ENCODE peak calls at places on chromosomes 1 and 21, in seven cellular contexts. One of them, this sample, is unnamed.

GRCh38 chr21:37915941-37916794 is at the start of gene KCNJ6:
- DNase-seq in bronchial epithelial cell: no peak
- DNase-seq in iris pigment epithelial cell: peak
- DNase-seq in psoas muscle: peak
- DNase-seq in iPS DF 19.7: no peak
- DNase-seq in HS-5: no peak
- DNase-seq in fibroblast of the conjunctiva: no peak
- DNase-seq in this sample: no peak

GRCh38 chr1:41383094-41383852 is 22.0 kb downstream of the FOXO6 start:
- DNase-seq in bronchial epithelial cell: peak
- DNase-seq in iris pigment epithelial cell: peak
- DNase-seq in psoas muscle: no peak
- DNase-seq in iPS DF 19.7: no peak
- DNase-seq in HS-5: peak
- DNase-seq in fibroblast of the conjunctiva: no peak
- DNase-seq in this sample: no peak

GRCh38 chr1:64366821-64367220 is 103.1 kb upstream of the CACHD1 start:
- DNase-seq in bronchial epithelial cell: no peak
- DNase-seq in iris pigment epithelial cell: no peak
- DNase-seq in psoas muscle: no peak
- DNase-seq in iPS DF 19.7: no peak
- DNase-seq in HS-5: no peak
- DNase-seq in fibroblast of the conjunctiva: no peak
- DNase-seq in this sample: no peak

GRCh38 chr1:47969478-47969877 is 27.7 kb downstream of the TRABD2B start:
- DNase-seq in bronchial epithelial cell: no peak
- DNase-seq in iris pigment epithelial cell: no peak
- DNase-seq in psoas muscle: no peak
- DNase-seq in iPS DF 19.7: no peak
- DNase-seq in HS-5: no peak
- DNase-seq in fibroblast of the conjunctiva: no peak
- DNase-seq in this sample: no peak

GRCh38 chr1:63922848-63923247 is 149.0 kb downstream of the ROR1 start:
- DNase-seq in bronchial epithelial cell: no peak
- DNase-seq in iris pigment epithelial cell: no peak
- DNase-seq in psoas muscle: no peak
- DNase-seq in iPS DF 19.7: no peak
- DNase-seq in HS-5: no peak
- DNase-seq in fibroblast of the conjunctiva: no peak
- DNase-seq in this sample: no peak

GRCh38 chr1:230916607-230917283 is 48.4 kb upstream of the C1orf198 start:
- DNase-seq in bronchial epithelial cell: no peak
- DNase-seq in iris pigment epithelial cell: no peak
- DNase-seq in psoas muscle: no peak
- DNase-seq in iPS DF 19.7: no peak
- DNase-seq in HS-5: no peak
- DNase-seq in fibroblast of the conjunctiva: no peak
- DNase-seq in this sample: no peak

GRCh38 chr1:147719711-147720225 is 40.6 kb downstream of the GJA5 start:
- DNase-seq in bronchial epithelial cell: no peak
- DNase-seq in iris pigment epithelial cell: no peak
- DNase-seq in psoas muscle: no peak
- DNase-seq in iPS DF 19.7: no peak
- DNase-seq in HS-5: no peak
- DNase-seq in fibroblast of the conjunctiva: no peak
- DNase-seq in this sample: no peak

GRCh38 chr21:45972716-45973474 is 8.7 kb upstream of the COL6A1 start:
- DNase-seq in bronchial epithelial cell: no peak
- DNase-seq in iris pigment epithelial cell: peak
- DNase-seq in psoas muscle: peak
- DNase-seq in iPS DF 19.7: no peak
- DNase-seq in HS-5: peak
- DNase-seq in fibroblast of the conjunctiva: peak
- DNase-seq in this sample: peak

GRCh38 chr1:47487826-47488450 is 50.1 kb downstream of the FOXD2 start:
- DNase-seq in bronchial epithelial cell: peak
- DNase-seq in iris pigment epithelial cell: no peak
- DNase-seq in psoas muscle: no peak
- DNase-seq in iPS DF 19.7: no peak
- DNase-seq in HS-5: no peak
- DNase-seq in fibroblast of the conjunctiva: no peak
- DNase-seq in this sample: no peak

GRCh38 chr21:35232545-35233176 is 183.6 kb upstream of the RUNX1 start:
- DNase-seq in bronchial epithelial cell: peak
- DNase-seq in iris pigment epithelial cell: peak
- DNase-seq in psoas muscle: peak
- DNase-seq in iPS DF 19.7: no peak
- DNase-seq in HS-5: peak
- DNase-seq in fibroblast of the conjunctiva: peak
- DNase-seq in this sample: no peak

GRCh38 chr1:154839691-154840090 is 30.4 kb downstream of the KCNN3 start:
- DNase-seq in bronchial epithelial cell: no peak
- DNase-seq in iris pigment epithelial cell: no peak
- DNase-seq in psoas muscle: no peak
- DNase-seq in iPS DF 19.7: no peak
- DNase-seq in HS-5: no peak
- DNase-seq in fibroblast of the conjunctiva: no peak
- DNase-seq in this sample: no peak

GRCh38 chr1:61561666-61562065 is 163.3 kb downstream of the TM2D1 start:
- DNase-seq in bronchial epithelial cell: peak
- DNase-seq in iris pigment epithelial cell: peak
- DNase-seq in psoas muscle: no peak
- DNase-seq in iPS DF 19.7: no peak
- DNase-seq in HS-5: no peak
- DNase-seq in fibroblast of the conjunctiva: peak
- DNase-seq in this sample: peak

GRCh38 chr1:6800728-6801127 is 15.5 kb downstream of the CAMTA1 start:
- DNase-seq in bronchial epithelial cell: peak
- DNase-seq in iris pigment epithelial cell: peak
- DNase-seq in psoas muscle: no peak
- DNase-seq in iPS DF 19.7: no peak
- DNase-seq in HS-5: no peak
- DNase-seq in fibroblast of the conjunctiva: no peak
- DNase-seq in this sample: peak

GRCh38 chr1:175207971-175208370 is 15.4 kb upstream of the KIAA0040 start:
- DNase-seq in bronchial epithelial cell: no peak
- DNase-seq in iris pigment epithelial cell: no peak
- DNase-seq in psoas muscle: no peak
- DNase-seq in iPS DF 19.7: no peak
- DNase-seq in HS-5: no peak
- DNase-seq in fibroblast of the conjunctiva: no peak
- DNase-seq in this sample: no peak

GRCh38 chr1:115098979-115099692 is 9.8 kb upstream of the TSPAN2 start:
- DNase-seq in bronchial epithelial cell: peak
- DNase-seq in iris pigment epithelial cell: no peak
- DNase-seq in psoas muscle: no peak
- DNase-seq in iPS DF 19.7: no peak
- DNase-seq in HS-5: no peak
- DNase-seq in fibroblast of the conjunctiva: no peak
- DNase-seq in this sample: no peak

GRCh38 chr21:44005071-44005470 is 7.0 kb upstream of the TRAPPC10 start:
- DNase-seq in bronchial epithelial cell: no peak
- DNase-seq in iris pigment epithelial cell: no peak
- DNase-seq in psoas muscle: no peak
- DNase-seq in iPS DF 19.7: no peak
- DNase-seq in HS-5: no peak
- DNase-seq in fibroblast of the conjunctiva: no peak
- DNase-seq in this sample: no peak

GRCh38 chr1:147812799-147813198 is 52.4 kb upstream of the GJA5 start:
- DNase-seq in bronchial epithelial cell: no peak
- DNase-seq in iris pigment epithelial cell: peak
- DNase-seq in psoas muscle: no peak
- DNase-seq in iPS DF 19.7: no peak
- DNase-seq in HS-5: no peak
- DNase-seq in fibroblast of the conjunctiva: no peak
- DNase-seq in this sample: no peak

GRCh38 chr1:68085752-68086151 is 35.3 kb upstream of the DIRAS3 start:
- DNase-seq in bronchial epithelial cell: no peak
- DNase-seq in iris pigment epithelial cell: no peak
- DNase-seq in psoas muscle: no peak
- DNase-seq in iPS DF 19.7: no peak
- DNase-seq in HS-5: no peak
- DNase-seq in fibroblast of the conjunctiva: no peak
- DNase-seq in this sample: no peak

GRCh38 chr1:75396258-75396657 is 214.7 kb downstream of the SLC44A5 start:
- DNase-seq in bronchial epithelial cell: no peak
- DNase-seq in iris pigment epithelial cell: no peak
- DNase-seq in psoas muscle: no peak
- DNase-seq in iPS DF 19.7: no peak
- DNase-seq in HS-5: no peak
- DNase-seq in fibroblast of the conjunctiva: no peak
- DNase-seq in this sample: no peak

GRCh38 chr1:153565529-153566374 is at the start of gene S100A2:
- DNase-seq in bronchial epithelial cell: peak
- DNase-seq in iris pigment epithelial cell: peak
- DNase-seq in psoas muscle: peak
- DNase-seq in iPS DF 19.7: no peak
- DNase-seq in HS-5: peak
- DNase-seq in fibroblast of the conjunctiva: peak
- DNase-seq in this sample: peak

GRCh38 chr1:2801535-2802291 is at the start of gene TTC34:
- DNase-seq in bronchial epithelial cell: no peak
- DNase-seq in iris pigment epithelial cell: peak
- DNase-seq in psoas muscle: peak
- DNase-seq in iPS DF 19.7: no peak
- DNase-seq in HS-5: no peak
- DNase-seq in fibroblast of the conjunctiva: no peak
- DNase-seq in this sample: no peak

GRCh38 chr1:197042676-197043341 is 24.3 kb downstream of the F13B start:
- DNase-seq in bronchial epithelial cell: no peak
- DNase-seq in iris pigment epithelial cell: no peak
- DNase-seq in psoas muscle: no peak
- DNase-seq in iPS DF 19.7: no peak
- DNase-seq in HS-5: no peak
- DNase-seq in fibroblast of the conjunctiva: no peak
- DNase-seq in this sample: no peak

GRCh38 chr1:192445849-192446489 is 129.2 kb downstream of the RGS21 start:
- DNase-seq in bronchial epithelial cell: peak
- DNase-seq in iris pigment epithelial cell: peak
- DNase-seq in psoas muscle: no peak
- DNase-seq in iPS DF 19.7: no peak
- DNase-seq in HS-5: no peak
- DNase-seq in fibroblast of the conjunctiva: peak
- DNase-seq in this sample: no peak

GRCh38 chr21:16633851-16634521 is 878.9 kb upstream of the CXADR start:
- DNase-seq in bronchial epithelial cell: no peak
- DNase-seq in iris pigment epithelial cell: peak
- DNase-seq in psoas muscle: no peak
- DNase-seq in iPS DF 19.7: no peak
- DNase-seq in HS-5: no peak
- DNase-seq in fibroblast of the conjunctiva: no peak
- DNase-seq in this sample: peak

GRCh38 chr1:87902830-87903614 is 574.3 kb downstream of the LMO4 start:
- DNase-seq in bronchial epithelial cell: peak
- DNase-seq in iris pigment epithelial cell: peak
- DNase-seq in psoas muscle: no peak
- DNase-seq in iPS DF 19.7: no peak
- DNase-seq in HS-5: no peak
- DNase-seq in fibroblast of the conjunctiva: no peak
- DNase-seq in this sample: peak

GRCh38 chr1:21265644-21266043 is 24.6 kb downstream of the ECE1 start:
- DNase-seq in bronchial epithelial cell: no peak
- DNase-seq in iris pigment epithelial cell: no peak
- DNase-seq in psoas muscle: no peak
- DNase-seq in iPS DF 19.7: no peak
- DNase-seq in HS-5: no peak
- DNase-seq in fibroblast of the conjunctiva: no peak
- DNase-seq in this sample: no peak

GRCh38 chr1:44271646-44272045 is 58.4 kb downstream of the DMAP1 start:
- DNase-seq in bronchial epithelial cell: no peak
- DNase-seq in iris pigment epithelial cell: no peak
- DNase-seq in psoas muscle: no peak
- DNase-seq in iPS DF 19.7: no peak
- DNase-seq in HS-5: no peak
- DNase-seq in fibroblast of the conjunctiva: no peak
- DNase-seq in this sample: no peak

GRCh38 chr21:44516828-44517174 is 23.2 kb downstream of the KRTAP10-1 start:
- DNase-seq in bronchial epithelial cell: no peak
- DNase-seq in iris pigment epithelial cell: no peak
- DNase-seq in psoas muscle: no peak
- DNase-seq in iPS DF 19.7: no peak
- DNase-seq in HS-5: no peak
- DNase-seq in fibroblast of the conjunctiva: no peak
- DNase-seq in this sample: no peak

This sample was measured in skeletal muscle cell.